ENCODE peak calls at places on chromosomes 1 and 21, in seven cellular contexts. L is IMR-90, B is heart left ventricle, R is tibial nerve, Q is stomach, Y is ovary, M is prostate gland. A is an unnamed sample.

GRCh38 chr1:229696385-229696784 is 70.3 kb downstream of the URB2 start:
- DNase-seq in M (no peak), B (no peak), Y (no peak), Q (no peak), L (no peak), R (no peak), A (no peak)

GRCh38 chr1:168742386-168742785 is 13.4 kb upstream of the DPT start:
- DNase-seq in Q (no peak), Y (no peak), M (no peak), R (no peak), L (no peak), B (no peak), A (no peak)

GRCh38 chr1:88549536-88549935 is 134.5 kb upstream of the PKN2 start:
- DNase-seq in M (no peak), R (no peak), B (no peak), Q (no peak), L (peak; percentile 3), Y (no peak), A (no peak)

GRCh38 chr1:185345913-185346717 is 29.1 kb upstream of the IVNS1ABP start:
- DNase-seq in M (no peak), Y (no peak), Q (no peak), L (no peak), R (no peak), B (no peak), A (no peak)

GRCh38 chr1:3021801-3022401 is 634 bp downstream of the ACTRT2 start:
- DNase-seq in M (no peak), Y (no peak), R (no peak), Q (no peak), L (no peak), B (no peak), A (peak; percentile 57)

GRCh38 chr1:41414291-41414690 is 53.1 kb downstream of the FOXO6 start:
- DNase-seq in B (no peak), Y (no peak), R (no peak), M (no peak), Q (no peak), L (no peak), A (no peak)

GRCh38 chr1:168728452-168729404 is at the start of gene DPT:
- DNase-seq in Y (no peak), M (no peak), Q (no peak), R (peak; percentile 68), L (peak; percentile 9), B (peak; percentile 35), A (no peak)

GRCh38 chr1:61539720-61540462 is 185.1 kb downstream of the TM2D1 start:
- DNase-seq in Q (no peak), L (no peak), Y (no peak), R (no peak), B (no peak), M (no peak), A (no peak)

GRCh38 chr1:202964755-202965440 is 2.2 kb downstream of the CYB5R1 start:
- DNase-seq in Q (peak; percentile 75), B (peak; percentile 63), L (peak; percentile 79), R (no peak), Y (no peak), M (no peak), A (no peak)

GRCh38 chr1:114397601-114398000 is 113.4 kb downstream of the TRIM33 start:
- DNase-seq in L (no peak), Y (no peak), R (no peak), M (no peak), Q (no peak), B (no peak), A (no peak)

GRCh38 chr21:37041706-37042271 is 31.1 kb downstream of the PIGP start:
- DNase-seq in Y (no peak), L (no peak), Q (no peak), R (no peak), B (no peak), M (no peak), A (no peak)

GRCh38 chr1:245393694-245394093 is 238.9 kb downstream of the KIF26B start:
- DNase-seq in R (no peak), M (no peak), L (no peak), Y (no peak), Q (no peak), B (no peak), A (no peak)

GRCh38 chr1:242546849-242547724 is 22.6 kb upstream of the PLD5 start:
- DNase-seq in B (no peak), R (no peak), Q (no peak), L (no peak), M (no peak), Y (no peak), A (no peak)

GRCh38 chr1:178023181-178023618 is 53.3 kb upstream of the SEC16B start:
- DNase-seq in B (no peak), Q (no peak), R (no peak), L (no peak), Y (no peak), M (no peak), A (no peak)

GRCh38 chr1:100834779-100835645 is 59.6 kb downstream of the EXTL2 start:
- DNase-seq in R (no peak), Y (no peak), L (peak; percentile 11), Q (no peak), M (no peak), B (no peak), A (no peak)

GRCh38 chr1:91712393-91712792 is 173.6 kb downstream of the TGFBR3 start:
- DNase-seq in L (no peak), B (no peak), M (no peak), R (no peak), Q (no peak), Y (no peak), A (no peak)

GRCh38 chr1:93196591-93196990 is 16.1 kb downstream of the CCDC18 start:
- DNase-seq in L (peak; percentile 82), R (no peak), Q (no peak), B (no peak), M (no peak), Y (no peak), A (no peak)

GRCh38 chr21:36203603-36203889 is 46.9 kb downstream of the DOP1B start:
- DNase-seq in L (peak; percentile 92), B (no peak), Q (peak; percentile 43), R (no peak), Y (no peak), M (no peak), A (no peak)

GRCh38 chr21:24220466-24220865 is 1386.8 kb downstream of the MRPL39 start:
- DNase-seq in B (no peak), L (peak; percentile 0), Y (no peak), M (no peak), Q (no peak), R (no peak), A (no peak)

GRCh38 chr21:24217141-24217540 is 1390.1 kb downstream of the MRPL39 start:
- DNase-seq in B (no peak), L (peak; percentile 4), M (no peak), R (no peak), Y (no peak), Q (no peak), A (no peak)
- H3K9me3 ChIP-seq in B (no peaks in the 10 kb centered on the region), L (no peaks in the 10 kb centered on the region), M (no peaks in the 10 kb centered on the region), R (no peaks in the 10 kb centered on the region), Y (no peaks in the 10 kb centered on the region), Q (no peaks in the 10 kb centered on the region), A (no peaks in the 10 kb centered on the region)

GRCh38 chr1:51878307-51878615 is 266 bp downstream of the NRDC start:
- DNase-seq in M (no peak), B (peak; percentile 19), Y (no peak), Q (no peak), R (no peak), L (no peak), A (no peak)

GRCh38 chr1:51875836-51876235 is 2.7 kb downstream of the NRDC start:
- DNase-seq in L (no peak), M (no peak), R (no peak), B (no peak), Y (no peak), Q (no peak), A (no peak)

GRCh38 chr1:51877434-51878306 is 857 bp downstream of the NRDC start:
- DNase-seq in Y (no peak), R (peak; percentile 8), L (peak; percentile 42), B (no peak), Q (no peak), M (peak; percentile 14), A (no peak)

GRCh38 chr1:51878616-51879336 is at the start of gene NRDC:
- DNase-seq in Y (peak; percentile 99), Q (peak; percentile 100), R (peak; percentile 100), M (peak; percentile 100), L (peak; percentile 100), B (peak; percentile 100), A (peak; percentile 99)

GRCh38 chr1:51875291-51875772 is 3.2 kb downstream of the NRDC start:
- DNase-seq in R (no peak), Y (no peak), M (no peak), Q (no peak), L (no peak), B (no peak), A (no peak)
- TF ChIP-seq POLR2A in R (no peak), Y (no peak), M (no peak), Q (no peak), L (no peak), B (no peak), A (no peak)

GRCh38 chr1:223810586-223810985 is 35.2 kb downstream of the TP53BP2 start:
- DNase-seq in Q (no peak), R (no peak), Y (no peak), B (no peak), L (no peak), M (no peak), A (no peak)

GRCh38 chr1:223815865-223816264 is 29.9 kb downstream of the TP53BP2 start:
- DNase-seq in L (peak; percentile 39), R (no peak), Q (no peak), Y (no peak), M (no peak), B (no peak), A (no peak)

GRCh38 chr1:223813645-223814044 is 32.1 kb downstream of the TP53BP2 start:
- DNase-seq in L (no peak), R (no peak), Y (no peak), B (no peak), M (no peak), Q (no peak), A (no peak)

GRCh38 chr1:223815020-223815853 is 30.5 kb downstream of the TP53BP2 start:
- DNase-seq in L (no peak), Y (no peak), R (no peak), B (no peak), M (no peak), Q (no peak), A (no peak)

GRCh38 chr1:223811634-223812101 is 34.1 kb downstream of the TP53BP2 start:
- DNase-seq in R (no peak), L (peak; percentile 49), Q (no peak), Y (no peak), M (no peak), B (no peak), A (no peak)
- TF ChIP-seq CTCF in R (peak; percentile 51), L (peak; percentile 57), Q (peak; percentile 25), Y (peak; percentile 28), M (peak; percentile 15), B (peak; percentile 73), A (peak; percentile 49)

DNA sequence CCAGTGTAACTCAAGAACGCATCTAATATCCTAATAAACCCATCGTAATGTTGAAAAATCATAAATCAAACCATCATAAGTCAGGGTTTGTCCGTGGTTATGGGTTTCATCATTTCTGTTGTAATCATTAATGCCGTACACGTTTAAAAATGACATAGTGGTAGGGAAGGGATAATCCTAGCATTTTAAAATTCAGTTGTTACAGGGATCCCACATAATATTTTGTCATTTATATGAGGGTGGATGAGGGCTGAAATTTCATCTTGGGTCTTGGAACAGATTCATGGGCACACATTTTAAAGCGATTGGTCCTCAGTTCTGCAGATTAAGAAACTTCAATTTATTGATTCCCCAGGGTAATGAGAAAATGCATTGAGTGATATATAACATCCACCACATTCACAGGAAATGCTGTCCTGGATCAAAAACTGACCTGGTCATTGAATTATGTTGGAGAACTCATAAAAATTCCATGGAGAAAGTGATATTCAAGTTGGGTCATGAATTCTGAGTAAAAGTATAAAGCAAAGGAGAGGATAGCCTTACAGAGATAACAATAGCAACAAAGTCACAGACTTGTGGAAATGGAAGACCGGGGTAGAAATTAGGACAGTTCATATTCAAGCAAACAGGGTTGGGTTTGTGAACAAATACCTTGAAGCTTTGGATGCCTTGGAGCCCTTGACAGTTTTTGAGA is 1527.3 kb upstream of the TPTE start:
- DNase-seq in M (no peak), L (no peak), Q (no peak), Y (no peak), R (no peak), B (no peak), A (no peak)
- H3K9me3 ChIP-seq in M (no peaks in the 10 kb centered on the region), L (peaks cover 46% of the 10 kb centered on the region), Q (no peaks in the 10 kb centered on the region), Y (no peaks in the 10 kb centered on the region), R (peaks cover 14% of the 10 kb centered on the region), B (no peaks in the 10 kb centered on the region), A (peaks cover 75% of the 10 kb centered on the region)